ENCODE peak calls at places on chromosomes 6 and 20, in five cellular contexts. One of them, this sample, is unnamed.

GRCh38 chr20:18653736-18654447 is 66.0 kb downstream of the DTD1 start:
- DNase-seq in GM13976: no peak
- DNase-seq in sciatic nerve: no peak
- DNase-seq in kidney: no peak
- DNase-seq in activated gamma-delta T cell treated with Interleukin-2 at 50 U/mL for 16 hours: no peak
- DNase-seq in this sample: no peak

GRCh38 chr6:7991992-7992815 is 72.0 kb downstream of the BLOC1S5 start:
- DNase-seq in kidney: no peak
- DNase-seq in sciatic nerve: no peak
- DNase-seq in activated gamma-delta T cell treated with Interleukin-2 at 50 U/mL for 16 hours: no peak
- DNase-seq in GM13976: peak
- DNase-seq in this sample: peak

GRCh38 chr20:43895235-43895634 is 19.4 kb upstream of the TOX2 start:
- DNase-seq in activated gamma-delta T cell treated with Interleukin-2 at 50 U/mL for 16 hours: no peak
- DNase-seq in kidney: no peak
- DNase-seq in sciatic nerve: no peak
- DNase-seq in GM13976: no peak
- DNase-seq in this sample: no peak

GRCh38 chr6:92848459-92848858 is 570.9 kb downstream of the EPHA7 start:
- DNase-seq in activated gamma-delta T cell treated with Interleukin-2 at 50 U/mL for 16 hours: no peak
- DNase-seq in GM13976: no peak
- DNase-seq in kidney: no peak
- DNase-seq in sciatic nerve: no peak
- DNase-seq in this sample: no peak

GRCh38 chr6:137033828-137034227 is 10.9 kb downstream of the IL20RA start:
- DNase-seq in GM13976: peak
- DNase-seq in activated gamma-delta T cell treated with Interleukin-2 at 50 U/mL for 16 hours: peak
- DNase-seq in sciatic nerve: no peak
- DNase-seq in kidney: no peak
- DNase-seq in this sample: peak

GRCh38 chr6:22145294-22145693 is 151.5 kb downstream of the PRL start:
- DNase-seq in activated gamma-delta T cell treated with Interleukin-2 at 50 U/mL for 16 hours: no peak
- DNase-seq in kidney: no peak
- DNase-seq in GM13976: no peak
- DNase-seq in sciatic nerve: no peak
- DNase-seq in this sample: no peak

GRCh38 chr20:62668441-62669027 is 26.2 kb downstream of the SLCO4A1 start:
- DNase-seq in sciatic nerve: peak
- DNase-seq in activated gamma-delta T cell treated with Interleukin-2 at 50 U/mL for 16 hours: peak
- DNase-seq in GM13976: peak
- DNase-seq in kidney: no peak
- DNase-seq in this sample: no peak

GRCh38 chr20:33857722-33858563 is 46.8 kb downstream of the CHMP4B start:
- DNase-seq in kidney: peak
- DNase-seq in activated gamma-delta T cell treated with Interleukin-2 at 50 U/mL for 16 hours: no peak
- DNase-seq in sciatic nerve: no peak
- DNase-seq in GM13976: no peak
- DNase-seq in this sample: no peak

GRCh38 chr20:57259179-57260021 is 7.0 kb downstream of the BMP7 start:
- DNase-seq in sciatic nerve: no peak
- DNase-seq in GM13976: no peak
- DNase-seq in kidney: no peak
- DNase-seq in activated gamma-delta T cell treated with Interleukin-2 at 50 U/mL for 16 hours: no peak
- DNase-seq in this sample: no peak

GRCh38 chr6:129134535-129134934 is 251.6 kb downstream of the LAMA2 start:
- DNase-seq in activated gamma-delta T cell treated with Interleukin-2 at 50 U/mL for 16 hours: no peak
- DNase-seq in GM13976: no peak
- DNase-seq in sciatic nerve: no peak
- DNase-seq in kidney: no peak
- DNase-seq in this sample: no peak

GRCh38 chr6:54335871-54336270 is 27.6 kb downstream of the TINAG start:
- DNase-seq in sciatic nerve: no peak
- DNase-seq in kidney: no peak
- DNase-seq in GM13976: no peak
- DNase-seq in activated gamma-delta T cell treated with Interleukin-2 at 50 U/mL for 16 hours: no peak
- DNase-seq in this sample: no peak

GRCh38 chr20:31652917-31653385 is 15.2 kb downstream of the COX4I2 start:
- DNase-seq in GM13976: no peak
- DNase-seq in activated gamma-delta T cell treated with Interleukin-2 at 50 U/mL for 16 hours: no peak
- DNase-seq in sciatic nerve: no peak
- DNase-seq in kidney: no peak
- DNase-seq in this sample: no peak

GRCh38 chr6:35687658-35688604 is 784 bp downstream of the FKBP5 start:
- DNase-seq in activated gamma-delta T cell treated with Interleukin-2 at 50 U/mL for 16 hours: peak
- DNase-seq in GM13976: peak
- DNase-seq in sciatic nerve: peak
- DNase-seq in kidney: peak
- DNase-seq in this sample: peak

GRCh38 chr20:50508171-50508761 is 1.9 kb upstream of the PTPN1 start:
- DNase-seq in activated gamma-delta T cell treated with Interleukin-2 at 50 U/mL for 16 hours: no peak
- DNase-seq in kidney: no peak
- DNase-seq in sciatic nerve: no peak
- DNase-seq in GM13976: no peak
- DNase-seq in this sample: no peak

GRCh38 chr20:23320317-23320716 is 30.3 kb upstream of the NXT1 start:
- DNase-seq in kidney: no peak
- DNase-seq in activated gamma-delta T cell treated with Interleukin-2 at 50 U/mL for 16 hours: no peak
- DNase-seq in sciatic nerve: no peak
- DNase-seq in GM13976: no peak
- DNase-seq in this sample: no peak

GRCh38 chr6:141133346-141133745 is 999.4 kb upstream of the GJE1 start:
- DNase-seq in GM13976: no peak
- DNase-seq in kidney: no peak
- DNase-seq in sciatic nerve: no peak
- DNase-seq in activated gamma-delta T cell treated with Interleukin-2 at 50 U/mL for 16 hours: no peak
- DNase-seq in this sample: no peak

GRCh38 chr6:124560836-124561585 is 401.2 kb upstream of the RNF217 start:
- DNase-seq in sciatic nerve: no peak
- DNase-seq in activated gamma-delta T cell treated with Interleukin-2 at 50 U/mL for 16 hours: no peak
- DNase-seq in kidney: no peak
- DNase-seq in GM13976: no peak
- DNase-seq in this sample: no peak

GRCh38 chr6:16402501-16402900 is 164.1 kb downstream of the GMPR start:
- DNase-seq in kidney: no peak
- DNase-seq in GM13976: no peak
- DNase-seq in sciatic nerve: no peak
- DNase-seq in activated gamma-delta T cell treated with Interleukin-2 at 50 U/mL for 16 hours: no peak
- DNase-seq in this sample: no peak

GRCh38 chr20:31523361-31524283 is 9.4 kb downstream of the HM13 start:
- DNase-seq in sciatic nerve: no peak
- DNase-seq in activated gamma-delta T cell treated with Interleukin-2 at 50 U/mL for 16 hours: no peak
- DNase-seq in GM13976: no peak
- DNase-seq in kidney: no peak
- DNase-seq in this sample: no peak

This sample was measured in GM06990.